ENCODE peak calls at places on chromosomes 1 and 21, in nine cellular contexts. U, H, D, K, Q, R, V, G and O are unnamed samples.

GRCh38 chr1:11571906-11572616 is 82.2 kb downstream of the FBXO2 start:
- DNase-seq in H (no peak), K (no peak), G (no peak), V (no peak), Q (no peak), D (no peak), R (no peak), U (no peak), O (no peak)

GRCh38 chr1:147627435-147628110 is 42.8 kb downstream of the ACP6 start:
- DNase-seq in K (peak; percentile 53), Q (peak; percentile 34), V (peak; percentile 64), H (peak; percentile 59), R (peak; percentile 64), D (peak; percentile 43), G (no peak), U (no peak), O (peak; percentile 59)

GRCh38 chr1:233061265-233061664 is 110.9 kb downstream of the NTPCR start:
- DNase-seq in H (no peak), Q (no peak), G (no peak), U (no peak), V (peak; percentile 25), D (no peak), R (no peak), K (no peak), O (no peak)

GRCh38 chr1:179814513-179814838 is 63.1 kb downstream of the TOR1AIP2 start:
- DNase-seq in V (no peak), R (no peak), U (no peak), D (no peak), G (no peak), Q (no peak), K (no peak), H (no peak), O (peak; percentile 49)

GRCh38 chr21:27796106-27796505 is 829.2 kb upstream of the ADAMTS5 start:
- DNase-seq in G (no peak), D (no peak), K (no peak), H (no peak), U (no peak), V (no peak), Q (no peak), R (no peak), O (no peak)

GRCh38 chr1:117964290-117965038 is 34.9 kb downstream of the WDR3 start:
- DNase-seq in V (no peak), U (no peak), D (no peak), R (no peak), H (no peak), Q (no peak), K (no peak), G (no peak), O (no peak)

GRCh38 chr1:119766374-119766794 is 2.3 kb downstream of the HMGCS2 start:
- DNase-seq in R (no peak), K (no peak), V (no peak), G (no peak), H (peak; percentile 61), D (peak; percentile 13), Q (no peak), U (no peak), O (no peak)

GRCh38 chr1:222792744-222793143 is 22.1 kb upstream of the DISP1 start:
- DNase-seq in K (no peak), Q (no peak), R (no peak), G (no peak), D (peak; percentile 19), U (no peak), V (no peak), H (no peak), O (no peak)

GRCh38 chr1:59178339-59178744 is 118.6 kb upstream of the FGGY start:
- DNase-seq in R (peak; percentile 47), Q (no peak), K (no peak), G (no peak), U (no peak), V (peak; percentile 21), H (no peak), D (no peak), O (no peak)

GRCh38 chr1:76090284-76091180 is 16.0 kb downstream of the ST6GALNAC3 start:
- DNase-seq in Q (no peak), V (no peak), U (no peak), H (no peak), D (no peak), R (no peak), G (no peak), K (no peak), O (no peak)

GRCh38 chr1:159800177-159800935 is 1.8 kb upstream of the FCRL6 start:
- DNase-seq in V (no peak), U (no peak), G (no peak), H (no peak), Q (no peak), K (no peak), R (no peak), D (no peak), O (no peak)

DNA sequence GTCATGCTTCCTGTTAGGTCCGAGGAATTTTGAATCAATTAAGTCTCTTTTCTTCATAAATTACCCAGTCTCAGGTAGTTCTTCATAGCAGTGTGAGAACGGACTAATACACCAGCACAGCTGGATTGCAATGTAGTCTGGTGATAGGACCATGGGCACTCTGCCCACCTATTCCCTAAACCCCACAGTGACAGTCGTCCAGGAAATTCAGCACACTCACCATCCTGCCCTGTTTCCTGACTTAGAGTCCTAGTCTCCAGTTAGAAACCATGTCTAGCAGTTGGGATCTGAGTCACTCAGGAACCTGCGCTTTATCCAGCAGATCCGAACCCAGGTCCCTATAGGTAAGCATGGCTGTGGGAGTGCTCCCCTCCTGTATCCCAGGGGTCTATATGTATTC is 149.3 kb upstream of the TNR start:
- DNase-seq in U (no peak), D (no peak), Q (no peak), R (no peak), H (no peak), K (no peak), V (no peak), G (no peak), O (no peak)
- TF ChIP-seq POLR2A in U (no peak), D (no peak), Q (no peak), R (no peak), H (no peak), K (no peak), V (no peak), G (no peak), O (no peak)

GRCh38 chr1:234997201-234998173 is 131.2 kb downstream of the TOMM20 start:
- DNase-seq in R (peak; percentile 100), U (peak; percentile 100), D (peak; percentile 99), V (peak; percentile 100), H (peak; percentile 95), Q (no peak), K (no peak), G (peak; percentile 99), O (peak; percentile 60)
- TF ChIP-seq POLR2A in R (peak; percentile 91), U (peak; percentile 23), D (no peak), V (peak; percentile 81), H (no peak), Q (no peak), K (no peak), G (no peak), O (no peak)

GRCh38 chr21:45549670-45550463 is 7.6 kb upstream of the SLC19A1 start:
- DNase-seq in G (no peak), H (no peak), U (no peak), V (no peak), D (no peak), K (no peak), Q (no peak), R (peak; percentile 21), O (no peak)

GRCh38 chr21:45548711-45549491 is 6.7 kb upstream of the SLC19A1 start:
- DNase-seq in K (no peak), Q (no peak), R (peak; percentile 18), H (no peak), U (no peak), V (no peak), D (no peak), G (no peak), O (no peak)

GRCh38 chr21:45551316-45551715 is 9.1 kb upstream of the SLC19A1 start:
- DNase-seq in D (peak; percentile 79), G (no peak), K (no peak), Q (no peak), U (no peak), R (peak; percentile 54), V (no peak), H (no peak), O (peak; percentile 96)

GRCh38 chr21:45551816-45552695 is 9.8 kb upstream of the SLC19A1 start:
- DNase-seq in D (no peak), H (no peak), G (no peak), U (no peak), R (peak; percentile 25), V (no peak), Q (no peak), K (no peak), O (no peak)

GRCh38 chr21:45550552-45551210 is 8.4 kb upstream of the SLC19A1 start:
- DNase-seq in V (no peak), H (no peak), K (no peak), Q (no peak), D (no peak), U (no peak), G (no peak), R (no peak), O (no peak)
- TF ChIP-seq POLR2A in V (no peak), H (no peak), K (peak; percentile 38), Q (no peak), D (no peak), U (no peak), G (no peak), R (no peak), O (no peak)

GRCh38 chr21:33642027-33642895 is at the start of gene ITSN1:
- DNase-seq in V (peak; percentile 100), R (peak; percentile 100), D (peak; percentile 98), G (peak; percentile 100), H (peak; percentile 100), K (peak; percentile 88), Q (peak; percentile 99), U (peak; percentile 100), O (peak; percentile 89)

GRCh38 chr21:33643658-33644311 is 1.5 kb downstream of the ITSN1 start:
- DNase-seq in V (no peak), Q (peak; percentile 24), U (no peak), D (no peak), R (no peak), K (no peak), G (no peak), H (no peak), O (no peak)

GRCh38 chr21:33640697-33641338 is 723 bp downstream of the CRYZL1 start:
- DNase-seq in V (no peak), G (no peak), D (peak; percentile 14), H (no peak), U (no peak), K (no peak), R (no peak), Q (peak; percentile 57), O (no peak)

GRCh38 chr21:33642896-33643657 is 776 bp downstream of the ITSN1 start:
- DNase-seq in V (peak; percentile 35), U (no peak), H (peak; percentile 31), Q (peak; percentile 37), G (no peak), D (peak; percentile 12), K (no peak), R (peak; percentile 55), O (peak; percentile 22)

DNA sequence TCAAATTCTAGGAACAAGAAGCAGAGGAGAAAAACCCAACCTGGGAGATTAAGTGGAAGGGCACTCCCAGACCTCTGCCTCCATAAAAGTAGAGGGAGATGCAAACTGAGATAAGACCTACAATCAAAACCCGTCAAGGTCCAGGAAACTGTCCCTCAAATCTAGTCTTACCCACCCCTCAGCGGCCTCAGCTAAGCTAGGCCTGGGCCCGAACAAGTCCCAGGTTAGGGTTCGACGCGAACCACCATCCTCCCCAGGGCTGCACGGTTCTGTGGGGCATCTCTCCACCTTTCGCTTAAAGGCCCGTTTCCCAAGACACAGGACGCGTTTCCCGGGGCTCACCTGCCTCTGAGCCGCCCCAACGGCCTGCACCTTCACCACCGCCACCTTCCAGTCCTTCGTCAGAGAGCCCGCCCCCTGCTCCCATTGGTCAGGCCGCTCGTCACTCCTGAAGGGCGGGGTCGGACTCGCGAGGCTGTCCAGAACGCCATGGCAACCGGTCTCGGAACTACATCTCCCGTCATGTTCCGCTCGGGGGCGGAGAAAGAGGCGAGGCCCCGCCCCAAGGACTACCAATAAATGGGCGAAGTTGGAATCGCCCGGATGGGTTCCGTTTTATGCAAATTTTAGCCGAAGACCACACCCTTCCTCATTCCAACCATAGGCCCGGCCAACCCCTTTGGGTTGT is at the start of gene CRYZL1:
- DNase-seq in K (peak; percentile 76), D (peak; percentile 98), V (peak; percentile 100), H (peak; percentile 100), R (peak; percentile 100), G (peak; percentile 100), U (peak; percentile 100), Q (peak; percentile 100), O (peak; percentile 94)
- TF ChIP-seq POLR2A in K (peak; percentile 59), D (peak; percentile 75), V (peak; percentile 93), H (no peak), R (peak; percentile 61), G (peak; percentile 37), U (peak; percentile 49), Q (peak; percentile 75), O (peak; percentile 93)